ENCODE peak calls at places on chromosomes 2 and 18, in seven cellular contexts. Z is activated T-cell treated with anti-CD3 and anti-CD28 coated beads, Interleukin-2, amount 50 U/mL, for 72 hours; B is AG08396; Q is T-helper 1 cell; A is NCI-H2029; P is H7; L is fibroblast of lung. K is an unnamed sample.

GRCh38 chr18:79553154-79553553 is 126.4 kb upstream of the CTDP1 start:
- DNase-seq in Z (no peak), B (no peak), Q (no peak), A (no peak), P (no peak), L (no peak), K (no peak)

GRCh38 chr2:55056024-55056521 is 5.8 kb upstream of the RTN4 start:
- DNase-seq in Z (no peak), B (no peak), Q (no peak), A (no peak), P (peak), L (peak), K (peak)

GRCh38 chr18:2655153-2655953 is at the start of gene SMCHD1:
- DNase-seq in Z (peak), B (peak), Q (peak), A (peak), P (peak), L (peak), K (peak)

GRCh38 chr2:86301711-86302202 is 35.7 kb downstream of the REEP1 start:
- DNase-seq in Z (no peak), B (no peak), Q (no peak), A (no peak), P (no peak), L (no peak), K (peak)

GRCh38 chr2:172215172-172215935 is 112.7 kb upstream of the DLX2 start:
- DNase-seq in Z (no peak), B (no peak), Q (no peak), A (no peak), P (no peak), L (no peak), K (no peak)

GRCh38 chr2:85578243-85579180 is 1.1 kb downstream of the VAMP8 start:
- DNase-seq in Z (no peak), B (no peak), Q (no peak), A (no peak), P (peak), L (no peak), K (no peak)

GRCh38 chr2:98389248-98389605 is 43.0 kb downstream of the CNGA3 start:
- DNase-seq in Z (no peak), B (no peak), Q (no peak), A (no peak), P (peak), L (no peak), K (no peak)

GRCh38 chr2:197273485-197273884 is 37.1 kb downstream of the ANKRD44 start:
- DNase-seq in Z (no peak), B (no peak), Q (no peak), A (peak), P (no peak), L (no peak), K (no peak)

GRCh38 chr2:98458207-98458606 is 13.5 kb downstream of the INPP4A start:
- DNase-seq in Z (peak), B (no peak), Q (no peak), A (no peak), P (no peak), L (no peak), K (no peak)

GRCh38 chr2:57850415-57851130 is 196.0 kb upstream of the VRK2 start:
- DNase-seq in Z (no peak), B (no peak), Q (no peak), A (no peak), P (peak), L (no peak), K (no peak)

GRCh38 chr2:160561551-160562280 is 68.1 kb upstream of the RBMS1 start:
- DNase-seq in Z (no peak), B (no peak), Q (no peak), A (no peak), P (no peak), L (peak), K (peak)

GRCh38 chr2:183519371-183520056 is 395.3 kb downstream of the NUP35 start:
- DNase-seq in Z (no peak), B (no peak), Q (no peak), A (peak), P (no peak), L (no peak), K (no peak)

GRCh38 chr2:72146357-72147302 is 1.0 kb downstream of the CYP26B1 start:
- DNase-seq in Z (no peak), B (no peak), Q (peak), A (no peak), P (peak), L (no peak), K (no peak)

GRCh38 chr2:69163109-69163508 is 150.1 kb downstream of the ANTXR1 start:
- DNase-seq in Z (no peak), B (peak), Q (no peak), A (no peak), P (no peak), L (peak), K (peak)

GRCh38 chr2:128564131-128564530 is 245.5 kb upstream of the HS6ST1 start:
- DNase-seq in Z (no peak), B (no peak), Q (no peak), A (no peak), P (no peak), L (no peak), K (no peak)

GRCh38 chr2:161844845-161845244 is 220.6 kb downstream of the SLC4A10 start:
- DNase-seq in Z (no peak), B (no peak), Q (no peak), A (peak), P (no peak), L (peak), K (no peak)

GRCh38 chr2:66696374-66696773 is 261.4 kb downstream of the MEIS1 start:
- DNase-seq in Z (no peak), B (no peak), Q (no peak), A (no peak), P (no peak), L (no peak), K (no peak)

GRCh38 chr18:34261865-34262780 is 37.4 kb upstream of the NOL4 start:
- DNase-seq in Z (no peak), B (no peak), Q (no peak), A (no peak), P (no peak), L (no peak), K (no peak)

GRCh38 chr18:3037423-3037915 is 24.5 kb upstream of the LPIN2 start:
- DNase-seq in Z (peak), B (peak), Q (no peak), A (peak), P (no peak), L (peak), K (peak)

GRCh38 chr2:33529771-33530481 is 53.5 kb downstream of the RASGRP3 start:
- DNase-seq in Z (no peak), B (peak), Q (no peak), A (no peak), P (no peak), L (peak), K (peak)

GRCh38 chr2:220465700-220466099 is 838.3 kb downstream of the SLC4A3 start:
- DNase-seq in Z (no peak), B (no peak), Q (no peak), A (no peak), P (no peak), L (no peak), K (no peak)

GRCh38 chr2:168706806-168707205 is 95.6 kb upstream of the NOSTRIN start:
- DNase-seq in Z (no peak), B (no peak), Q (no peak), A (no peak), P (no peak), L (no peak), K (no peak)